ENCODE peak calls at places on chromosomes 11 and 22, in six cellular contexts. M is NCI-H460; B is stimulated activated CD8-positive, alpha-beta memory T cell treated with anti-CD3 and anti-CD28 coated beads, Interleukin-4, amount 100 ng/mL, for 24 hours; U is AG04450; T is left cardiac atrium; D is coronary artery. W is an unnamed sample.

GRCh38 chr11:65572356-65573043 is at the start of gene FAM89B:
- DNase-seq in M (peak), B (peak), U (peak), T (peak), D (peak), W (peak)

GRCh38 chr11:69697861-69698260 is 6.0 kb downstream of the FGF19 start:
- DNase-seq in M (no peak), T (no peak), U (no peak), B (no peak), D (no peak), W (no peak)

GRCh38 chr11:125166347-125166841 is 1.8 kb downstream of the PKNOX2 start:
- DNase-seq in U (no peak), T (peak), D (no peak), M (no peak), B (no peak), W (no peak)

GRCh38 chr11:109604506-109604905 is 182.5 kb downstream of the C11orf87 start:
- DNase-seq in D (no peak), T (no peak), B (no peak), U (no peak), M (no peak), W (no peak)

GRCh38 chr22:30004689-30005088 is 75.6 kb upstream of the HORMAD2 start:
- DNase-seq in T (no peak), M (no peak), D (no peak), B (no peak), U (no peak), W (no peak)

GRCh38 chr11:134068829-134069425 is at the start of gene JAM3:
- DNase-seq in M (peak), B (peak), T (peak), U (peak), D (peak), W (peak)

GRCh38 chr22:33022231-33022630 is 36.0 kb downstream of the SYN3 start:
- DNase-seq in M (no peak), T (no peak), D (no peak), B (no peak), U (no peak), W (no peak)

GRCh38 chr11:46293066-46293465 is 15.6 kb downstream of the CREB3L1 start:
- DNase-seq in T (no peak), B (no peak), D (no peak), M (no peak), U (no peak), W (no peak)

GRCh38 chr11:45659031-45659817 is 6.2 kb downstream of the CHST1 start:
- DNase-seq in M (no peak), D (no peak), B (no peak), T (no peak), U (no peak), W (no peak)

W was measured in type B pancreatic cell.